ENCODE peak calls at places on chromosomes 3 and 15, in seven cellular contexts. V is suprapubic skin, B is GM23248, N is IMR-90, S is pancreas, W is left ventricle myocardium inferior, Q is SJSA1. H is an unnamed sample.

GRCh38 chr15:72511536-72511935 is 37.4 kb downstream of the ARIH1 start:
- DNase-seq in V (no peak), W (no peak), B (peak), Q (no peak), N (no peak), S (no peak), H (no peak)

GRCh38 chr3:98440283-98440682 is 22.7 kb upstream of the OR5K1 start:
- DNase-seq in B (no peak), N (no peak), S (no peak), Q (no peak), V (no peak), W (no peak), H (no peak)

GRCh38 chr3:197317250-197317963 is 19.0 kb upstream of the DLG1 start:
- DNase-seq in V (no peak), N (peak), S (no peak), Q (peak), B (peak), W (no peak), H (no peak)

GRCh38 chr3:43695443-43695842 is 4.7 kb downstream of the ABHD5 start:
- DNase-seq in B (peak), W (no peak), S (no peak), N (peak), V (no peak), Q (no peak), H (no peak)

GRCh38 chr3:85821130-85821756 is 862.5 kb downstream of the CADM2 start:
- DNase-seq in N (no peak), B (peak), W (no peak), S (peak), Q (peak), V (no peak), H (no peak)

GRCh38 chr3:25783661-25784512 is 644 bp upstream of the NGLY1 start:
- DNase-seq in B (peak), N (peak), V (peak), W (no peak), S (no peak), Q (peak), H (peak)

GRCh38 chr15:29968099-29968892 is 114.5 kb upstream of the GOLGA8J start:
- DNase-seq in S (no peak), B (peak), W (no peak), Q (no peak), V (no peak), N (no peak), H (no peak)

GRCh38 chr15:33243869-33244268 is 49.4 kb upstream of the FMN1 start:
- DNase-seq in V (no peak), N (peak), S (no peak), Q (peak), B (peak), W (no peak), H (no peak)

GRCh38 chr15:34336333-34336732 is 1.2 kb downstream of the SLC12A6 start:
- DNase-seq in S (no peak), V (no peak), Q (no peak), N (no peak), W (no peak), B (no peak), H (no peak)

GRCh38 chr15:91142097-91142744 is 42.2 kb downstream of the SV2B start:
- DNase-seq in W (no peak), S (no peak), Q (no peak), B (peak), V (no peak), N (no peak), H (no peak)

GRCh38 chr3:11155341-11156025 is 1.2 kb downstream of the HRH1 start:
- DNase-seq in N (peak), S (peak), V (peak), B (peak), Q (peak), W (peak), H (peak)

GRCh38 chr3:65433480-65433879 is 605.2 kb downstream of the MAGI1 start:
- DNase-seq in Q (no peak), V (no peak), N (no peak), B (no peak), W (no peak), S (no peak), H (no peak)

GRCh38 chr3:9105421-9105820 is 142.1 kb upstream of the RAD18 start:
- DNase-seq in W (no peak), Q (no peak), B (no peak), V (no peak), S (no peak), N (no peak), H (no peak)

GRCh38 chr3:150315711-150316110 is 92.4 kb upstream of the TSC22D2 start:
- DNase-seq in B (no peak), W (no peak), N (no peak), Q (no peak), S (no peak), V (no peak), H (no peak)

GRCh38 chr3:150312018-150312657 is 96.0 kb upstream of the TSC22D2 start:
- DNase-seq in B (no peak), Q (no peak), V (no peak), N (no peak), S (no peak), W (no peak), H (no peak)

GRCh38 chr3:150311156-150311555 is 96.9 kb upstream of the TSC22D2 start:
- DNase-seq in W (no peak), V (no peak), B (no peak), Q (no peak), S (no peak), N (no peak), H (no peak)

GRCh38 chr3:150317469-150317868 is 90.6 kb upstream of the TSC22D2 start:
- DNase-seq in N (no peak), V (no peak), W (no peak), S (no peak), B (no peak), Q (no peak), H (no peak)

GRCh38 chr3:150314248-150315027 is 93.7 kb upstream of the TSC22D2 start:
- DNase-seq in B (no peak), V (no peak), N (no peak), Q (no peak), W (no peak), S (peak), H (no peak)
- H3K27ac ChIP-seq in B (no peak), V (no peak), N (no peak), Q (no peak), W (no peak), S (no peak), H (no peak)

DNA sequence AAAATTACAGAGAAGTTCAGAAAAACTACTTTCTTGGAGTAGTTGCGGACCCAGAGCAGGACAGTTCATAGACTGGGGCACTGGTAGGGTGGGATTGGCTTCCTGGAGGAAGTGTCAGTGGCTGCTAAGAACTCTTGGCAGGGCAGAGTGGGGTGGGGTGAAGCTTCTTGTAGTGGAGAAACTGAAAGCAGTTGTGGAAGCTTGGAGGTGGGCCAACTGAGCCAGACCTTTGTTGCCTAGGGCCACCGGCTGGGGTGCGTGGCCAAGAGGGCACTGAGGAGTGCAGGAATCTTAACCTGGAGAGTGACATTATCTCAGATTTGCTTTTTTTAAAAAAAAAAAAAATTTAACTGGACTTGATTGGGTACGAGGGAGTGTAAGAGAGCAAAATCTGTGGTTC is 3.2 kb downstream of the KAT2B start:
- DNase-seq in V (peak), S (peak), B (peak), W (peak), N (no peak), Q (peak), H (peak)
- H3K4me3 ChIP-seq in V (peak), S (no peak), B (no peak), W (peak), N (no peak), Q (no peak), H (no peak)

DNA sequence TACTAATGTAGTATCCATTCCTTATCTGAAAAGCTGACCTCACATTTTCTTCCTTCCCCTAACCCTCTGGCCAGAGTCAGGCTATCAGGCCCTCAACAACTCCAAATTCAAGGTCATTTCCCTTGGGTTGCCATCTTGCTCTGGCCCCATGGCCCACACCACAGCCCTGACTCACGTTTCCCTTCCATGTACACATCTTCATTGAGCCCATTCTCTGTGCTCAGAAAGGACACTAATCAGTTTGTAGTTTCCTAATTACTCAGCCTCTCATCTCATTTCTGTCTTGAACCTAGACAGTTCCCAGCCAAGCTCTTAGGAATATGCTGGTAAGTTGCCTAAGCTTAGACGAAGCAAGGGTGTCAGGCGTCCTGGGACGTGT is 14.9 kb downstream of the TGM5 start:
- DNase-seq in V (no peak), B (no peak), W (no peak), S (no peak), Q (no peak), N (no peak), H (no peak)
- H3K27ac ChIP-seq in V (peak), B (no peak), W (no peak), S (no peak), Q (no peak), N (no peak), H (no peak)

GRCh38 chr3:154304116-154304786 is 20.0 kb downstream of the DHX36 start:
- DNase-seq in S (no peak), V (no peak), B (peak), W (no peak), N (peak), Q (no peak), H (no peak)
- H3K4me3 ChIP-seq in S (no peak), V (no peak), B (no peak), W (no peak), N (no peak), Q (no peak), H (no peak)

GRCh38 chr15:75723171-75723846 is 10.7 kb upstream of the CSPG4 start:
- DNase-seq in Q (no peak), B (peak), W (no peak), S (no peak), V (no peak), N (no peak), H (peak)

GRCh38 chr15:75721923-75722870 is 9.5 kb upstream of the CSPG4 start:
- DNase-seq in W (peak), N (no peak), S (no peak), B (no peak), Q (no peak), V (no peak), H (peak)

GRCh38 chr15:75721462-75721922 is 8.8 kb upstream of the CSPG4 start:
- DNase-seq in N (no peak), V (no peak), S (no peak), Q (no peak), W (no peak), B (no peak), H (peak)

GRCh38 chr15:75720297-75720696 is 7.6 kb upstream of the CSPG4 start:
- DNase-seq in B (no peak), V (no peak), W (no peak), Q (no peak), N (no peak), S (no peak), H (no peak)

GRCh38 chr15:75720787-75721461 is 8.3 kb upstream of the CSPG4 start:
- DNase-seq in Q (peak), B (peak), S (peak), W (no peak), V (no peak), N (no peak), H (peak)
- H3K27ac ChIP-seq in Q (no peak), B (no peak), S (no peak), W (no peak), V (no peak), N (no peak), H (no peak)

GRCh38 chr3:125462722-125463299 is 57.2 kb downstream of the SNX4 start:
- DNase-seq in S (no peak), W (no peak), V (no peak), Q (no peak), N (no peak), B (no peak), H (no peak)

GRCh38 chr3:125460233-125460632 is 59.8 kb downstream of the SNX4 start:
- DNase-seq in S (no peak), W (no peak), Q (no peak), B (no peak), V (no peak), N (no peak), H (no peak)

DNA sequence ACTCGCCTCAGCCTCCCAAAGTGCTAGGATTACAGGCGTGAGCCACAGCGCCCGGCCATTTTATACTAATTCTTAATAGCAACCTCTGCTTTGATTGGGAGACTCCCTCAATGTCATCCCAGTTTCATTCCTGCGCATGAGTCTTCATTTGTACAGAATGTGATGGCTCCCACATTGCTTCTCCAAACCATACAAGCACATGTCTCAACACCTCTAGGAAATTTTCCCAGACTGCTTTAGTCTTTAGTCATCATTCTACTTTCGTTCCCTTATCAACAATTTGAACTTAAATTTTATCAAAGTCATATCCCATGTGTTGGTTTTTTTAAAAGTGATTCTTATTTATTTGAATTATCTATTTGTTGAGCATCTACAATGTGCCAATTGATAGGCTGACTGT is 58.1 kb downstream of the SNX4 start:
- DNase-seq in V (no peak), Q (no peak), B (no peak), W (no peak), N (peak), S (no peak), H (no peak)
- H3K4me3 ChIP-seq in V (no peak), Q (no peak), B (no peak), W (no peak), N (no peak), S (no peak), H (no peak)

GRCh38 chr3:16182612-16183011 is 8.1 kb downstream of the GALNT15 start:
- DNase-seq in S (no peak), W (no peak), Q (no peak), N (no peak), B (no peak), V (no peak), H (no peak)
- H3K27ac ChIP-seq in S (no peak), W (no peak), Q (no peak), N (no peak), B (no peak), V (peak), H (no peak)

GRCh38 chr3:186825294-186825821 is 17.2 kb upstream of the ADIPOQ start:
- DNase-seq in S (no peak), N (peak), B (peak), Q (no peak), V (no peak), W (no peak), H (peak)
- H3K4me3 ChIP-seq in S (no peak), N (no peak), B (no peak), Q (no peak), V (no peak), W (no peak), H (no peak)

GRCh38 chr15:66655997-66656396 is 46.0 kb upstream of the SMAD6 start:
- DNase-seq in N (no peak), B (no peak), Q (no peak), W (no peak), V (no peak), S (no peak), H (peak)

GRCh38 chr15:66654718-66655375 is 47.2 kb upstream of the SMAD6 start:
- DNase-seq in N (no peak), B (peak), Q (no peak), S (no peak), V (no peak), W (peak), H (peak)

GRCh38 chr15:66657062-66658020 is 44.7 kb upstream of the SMAD6 start:
- DNase-seq in B (no peak), Q (peak), V (no peak), S (no peak), W (no peak), N (no peak), H (no peak)

GRCh38 chr15:66653852-66654251 is 48.2 kb upstream of the SMAD6 start:
- DNase-seq in S (no peak), V (no peak), B (no peak), W (no peak), Q (no peak), N (no peak), H (peak)

GRCh38 chr15:66655511-66655910 is 46.5 kb upstream of the SMAD6 start:
- DNase-seq in S (no peak), W (no peak), V (no peak), N (no peak), Q (no peak), B (no peak), H (no peak)
- H3K27ac ChIP-seq in S (no peak), W (peak), V (no peak), N (no peak), Q (no peak), B (no peak), H (no peak)